ENCODE peak calls at places on chromosome 20, in four cellular contexts. M, I, B and V are unnamed samples.

GRCh38 chr20:623704-624103 is 13.6 kb upstream of the TCF15 start:
- DNase-seq in I (no peak), M (no peak), B (no peak), V (no peak)

GRCh38 chr20:840858-841567 is 7.5 kb downstream of the FAM110A start:
- DNase-seq in I (no peak), M (peak; percentile 85), B (peak; percentile 81), V (no peak)

GRCh38 chr20:5222919-5223634 is 93.7 kb downstream of the PROKR2 start:
- DNase-seq in M (no peak), B (no peak), I (no peak), V (no peak)

GRCh38 chr20:25000268-25000801 is 7.8 kb upstream of the APMAP start:
- DNase-seq in B (peak; percentile 84), M (peak; percentile 96), I (no peak), V (peak; percentile 65)

GRCh38 chr20:48359692-48360337 is 468.0 kb downstream of the PREX1 start:
- DNase-seq in B (no peak), I (no peak), M (no peak), V (no peak)

GRCh38 chr20:49446808-49447207 is 35.7 kb downstream of the KCNB1 start:
- DNase-seq in M (no peak), I (no peak), B (no peak), V (peak; percentile 74)

GRCh38 chr20:5996765-5997164 is 46.3 kb downstream of the MCM8 start:
- DNase-seq in M (no peak), I (no peak), B (no peak), V (no peak)

GRCh38 chr20:51347871-51348270 is 194.6 kb downstream of the NFATC2 start:
- DNase-seq in M (no peak), I (no peak), B (no peak), V (no peak)

GRCh38 chr20:38307371-38308046 is 3.6 kb downstream of the BPI start:
- DNase-seq in M (no peak), B (no peak), I (no peak), V (no peak)

DNA sequence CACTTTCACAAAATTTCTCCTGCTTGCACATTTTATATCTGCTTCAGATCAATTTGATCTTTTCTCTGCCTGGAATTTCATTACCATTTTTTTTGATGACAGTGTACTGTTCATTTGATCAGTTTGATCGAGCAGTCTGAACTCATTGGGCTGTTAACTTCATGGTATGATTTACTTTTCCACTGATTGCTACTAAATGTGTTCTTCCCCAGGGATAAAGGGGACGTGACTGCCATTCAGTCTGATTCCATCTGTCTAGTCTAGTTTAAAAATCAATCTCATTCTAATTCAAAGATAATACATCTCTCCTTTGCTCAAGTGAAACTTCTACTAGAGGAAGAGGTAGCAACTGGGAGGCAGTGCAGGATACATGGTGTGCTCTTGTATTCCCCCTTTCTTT is 21.1 kb downstream of the LAMP5 start:
- DNase-seq in I (no peak), B (no peak), M (no peak), V (no peak)
- H3K27ac ChIP-seq in I (no peak overlapping the region), B (no peak overlapping the region), M (no peak overlapping the region), V (no peak overlapping the region)

DNA sequence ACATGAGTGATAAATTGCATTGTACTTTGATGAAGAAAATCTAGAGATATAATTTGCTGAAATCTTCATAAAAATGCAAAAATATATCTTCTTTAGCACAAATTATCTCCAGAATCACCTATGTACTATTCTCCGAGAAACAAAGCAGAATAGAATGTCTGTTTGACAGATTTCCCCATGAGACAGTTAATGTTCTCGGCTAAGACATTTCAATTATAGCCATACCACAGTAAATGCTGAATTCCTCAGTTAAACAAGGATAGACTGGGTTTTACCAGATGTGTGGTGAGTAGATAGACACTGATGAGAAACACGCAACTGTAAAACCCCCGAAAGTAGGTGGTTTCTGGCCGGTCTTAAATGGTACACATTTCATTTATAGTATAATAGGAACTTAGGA is 69.8 kb downstream of the SNAP25 start:
- DNase-seq in M (no peak), B (no peak), I (no peak), V (no peak)
- H3K27ac ChIP-seq in M (no peak overlapping the region), B (no peak overlapping the region), I (no peak overlapping the region), V (no peak overlapping the region)

GRCh38 chr20:45818239-45818638 is 5.8 kb downstream of the UBE2C start:
- DNase-seq in B (no peak), I (no peak), M (no peak), V (no peak)
- H3K27ac ChIP-seq in B (peak overlapping the region; percentile 56), I (no peak overlapping the region), M (no peak overlapping the region), V (peak overlapping the region; percentile 82)

GRCh38 chr20:63690898-63691710 is 5.3 kb upstream of the TNFRSF6B start:
- DNase-seq in M (no peak), I (no peak), B (no peak), V (no peak)

GRCh38 chr20:63693079-63693974 is 3.1 kb upstream of the TNFRSF6B start:
- DNase-seq in M (peak; percentile 60), I (no peak), B (no peak), V (no peak)

GRCh38 chr20:63690001-63690897 is 6.2 kb upstream of the TNFRSF6B start:
- DNase-seq in B (no peak), I (no peak), M (peak; percentile 81), V (no peak)

GRCh38 chr20:63692436-63693078 is 3.9 kb upstream of the TNFRSF6B start:
- DNase-seq in B (no peak), I (no peak), M (peak; percentile 76), V (no peak)

GRCh38 chr20:63691711-63692435 is 4.6 kb upstream of the TNFRSF6B start:
- DNase-seq in I (no peak), B (no peak), M (peak; percentile 69), V (no peak)
- H3K27ac ChIP-seq in I (no peak overlapping the region), B (peak overlapping the region; percentile 69), M (no peak overlapping the region), V (peak overlapping the region; percentile 66)

GRCh38 chr20:43508106-43508505 is 609 bp downstream of the L3MBTL1 start:
- DNase-seq in I (no peak), B (no peak), M (no peak), V (no peak)

GRCh38 chr20:43507150-43508080 is at the start of gene L3MBTL1:
- DNase-seq in M (peak; percentile 86), I (no peak), B (no peak), V (no peak)

GRCh38 chr20:43508604-43509040 is 1.1 kb downstream of the L3MBTL1 start:
- DNase-seq in M (no peak), B (no peak), I (no peak), V (no peak)

GRCh38 chr20:43511879-43512278 is 4.4 kb downstream of the L3MBTL1 start:
- DNase-seq in M (no peak), B (no peak), I (no peak), V (no peak)

DNA sequence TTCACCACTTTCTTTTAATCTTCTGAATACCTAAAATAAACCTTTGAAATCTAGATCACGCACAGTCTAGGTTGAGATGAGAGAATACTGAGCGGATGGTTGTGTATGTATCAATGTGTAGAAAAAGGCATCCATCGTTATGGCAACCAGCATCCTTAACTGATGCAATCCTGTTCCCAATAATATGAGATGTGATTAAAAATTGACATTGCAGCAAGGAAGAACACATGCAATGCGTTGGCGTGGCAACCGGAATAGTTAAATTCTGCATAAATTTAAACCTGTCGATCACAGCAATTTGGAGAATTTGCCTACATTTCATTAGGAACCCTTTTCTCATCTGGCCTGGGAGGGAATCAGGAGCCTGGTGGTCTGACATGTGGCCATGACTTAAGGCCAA is 1.3 kb upstream of the L3MBTL1 start:
- DNase-seq in B (no peak), M (no peak), I (no peak), V (no peak)
- H3K27ac ChIP-seq in B (no peak overlapping the region), M (no peak overlapping the region), I (no peak overlapping the region), V (no peak overlapping the region)